ENCODE peak calls at places on chromosome 18, in ten cellular contexts. One of them, this sample, is unnamed.
A peak's percentile ranks its signal among the peaks of the same experiment; 100 is the strongest.

GRCh38 chr18:35376393-35376741 is 770 bp downstream of the ZNF396 start:
- DNase-seq in EH: no peak
- DNase-seq in activated T-cell treated with anti-CD3 and anti-CD28 coated beads, Interleukin-2, amount 50 U/mL, for 72 hours: peak; percentile 39
- DNase-seq in lung microvascular endothelial cell: peak; percentile 3
- DNase-seq in NCI-H1436 treated with DMSO at 0.1 percent for 48 hours: no peak
- DNase-seq in uterus: no peak
- DNase-seq in activated CD8-positive, alpha-beta memory T cell treated with anti-CD3 and anti-CD28 coated beads, Interleukin-2, amount 10 ng/mL, durations not matched to agents 7 days and 5 days: peak; percentile 56
- DNase-seq in stromal cell of bone marrow: no peak
- DNase-seq in activated CD4-positive, alpha-beta memory T cell treated with anti-CD3 and anti-CD28 coated beads for 36 hours: peak; percentile 45
- DNase-seq in GM20000: peak; percentile 70
- DNase-seq in this sample: no peak

GRCh38 chr18:74715865-74716712 is 118.4 kb downstream of the ZNF407 start:
- DNase-seq in activated CD4-positive, alpha-beta memory T cell treated with anti-CD3 and anti-CD28 coated beads for 36 hours: no peak
- DNase-seq in activated T-cell treated with anti-CD3 and anti-CD28 coated beads, Interleukin-2, amount 50 U/mL, for 72 hours: no peak
- DNase-seq in NCI-H1436 treated with DMSO at 0.1 percent for 48 hours: no peak
- DNase-seq in uterus: no peak
- DNase-seq in activated CD8-positive, alpha-beta memory T cell treated with anti-CD3 and anti-CD28 coated beads, Interleukin-2, amount 10 ng/mL, durations not matched to agents 7 days and 5 days: no peak
- DNase-seq in lung microvascular endothelial cell: no peak
- DNase-seq in stromal cell of bone marrow: no peak
- DNase-seq in EH: no peak
- DNase-seq in GM20000: no peak
- DNase-seq in this sample: no peak

GRCh38 chr18:23547306-23547705 is 39.0 kb downstream of the NPC1 start:
- DNase-seq in EH: no peak
- DNase-seq in NCI-H1436 treated with DMSO at 0.1 percent for 48 hours: no peak
- DNase-seq in lung microvascular endothelial cell: no peak
- DNase-seq in GM20000: no peak
- DNase-seq in activated T-cell treated with anti-CD3 and anti-CD28 coated beads, Interleukin-2, amount 50 U/mL, for 72 hours: no peak
- DNase-seq in uterus: no peak
- DNase-seq in stromal cell of bone marrow: no peak
- DNase-seq in activated CD8-positive, alpha-beta memory T cell treated with anti-CD3 and anti-CD28 coated beads, Interleukin-2, amount 10 ng/mL, durations not matched to agents 7 days and 5 days: no peak
- DNase-seq in activated CD4-positive, alpha-beta memory T cell treated with anti-CD3 and anti-CD28 coated beads for 36 hours: no peak
- DNase-seq in this sample: no peak

GRCh38 chr18:53698907-53699306 is 525.6 kb downstream of the MBD2 start:
- DNase-seq in EH: peak; percentile 37
- DNase-seq in lung microvascular endothelial cell: no peak
- DNase-seq in activated CD8-positive, alpha-beta memory T cell treated with anti-CD3 and anti-CD28 coated beads, Interleukin-2, amount 10 ng/mL, durations not matched to agents 7 days and 5 days: no peak
- DNase-seq in NCI-H1436 treated with DMSO at 0.1 percent for 48 hours: peak; percentile 25
- DNase-seq in uterus: no peak
- DNase-seq in activated CD4-positive, alpha-beta memory T cell treated with anti-CD3 and anti-CD28 coated beads for 36 hours: no peak
- DNase-seq in stromal cell of bone marrow: peak; percentile 24
- DNase-seq in GM20000: peak; percentile 23
- DNase-seq in activated T-cell treated with anti-CD3 and anti-CD28 coated beads, Interleukin-2, amount 50 U/mL, for 72 hours: peak; percentile 1
- DNase-seq in this sample: no peak

GRCh38 chr18:46447323-46447722 is 209.7 kb downstream of the LOXHD1 start:
- DNase-seq in EH: no peak
- DNase-seq in stromal cell of bone marrow: no peak
- DNase-seq in GM20000: no peak
- DNase-seq in activated CD4-positive, alpha-beta memory T cell treated with anti-CD3 and anti-CD28 coated beads for 36 hours: no peak
- DNase-seq in activated T-cell treated with anti-CD3 and anti-CD28 coated beads, Interleukin-2, amount 50 U/mL, for 72 hours: no peak
- DNase-seq in uterus: no peak
- DNase-seq in activated CD8-positive, alpha-beta memory T cell treated with anti-CD3 and anti-CD28 coated beads, Interleukin-2, amount 10 ng/mL, durations not matched to agents 7 days and 5 days: no peak
- DNase-seq in lung microvascular endothelial cell: no peak
- DNase-seq in NCI-H1436 treated with DMSO at 0.1 percent for 48 hours: no peak
- DNase-seq in this sample: no peak

GRCh38 chr18:62739911-62740310 is 24.6 kb downstream of the PHLPP1 start:
- DNase-seq in NCI-H1436 treated with DMSO at 0.1 percent for 48 hours: no peak
- DNase-seq in GM20000: no peak
- DNase-seq in activated CD8-positive, alpha-beta memory T cell treated with anti-CD3 and anti-CD28 coated beads, Interleukin-2, amount 10 ng/mL, durations not matched to agents 7 days and 5 days: no peak
- DNase-seq in activated CD4-positive, alpha-beta memory T cell treated with anti-CD3 and anti-CD28 coated beads for 36 hours: no peak
- DNase-seq in EH: no peak
- DNase-seq in uterus: no peak
- DNase-seq in lung microvascular endothelial cell: no peak
- DNase-seq in stromal cell of bone marrow: no peak
- DNase-seq in activated T-cell treated with anti-CD3 and anti-CD28 coated beads, Interleukin-2, amount 50 U/mL, for 72 hours: no peak
- DNase-seq in this sample: no peak

GRCh38 chr18:14970027-14970426 is 222.1 kb downstream of the ANKRD30B start:
- DNase-seq in NCI-H1436 treated with DMSO at 0.1 percent for 48 hours: no peak
- DNase-seq in uterus: no peak
- DNase-seq in lung microvascular endothelial cell: no peak
- DNase-seq in GM20000: no peak
- DNase-seq in stromal cell of bone marrow: peak; percentile 75
- DNase-seq in activated CD4-positive, alpha-beta memory T cell treated with anti-CD3 and anti-CD28 coated beads for 36 hours: no peak
- DNase-seq in activated CD8-positive, alpha-beta memory T cell treated with anti-CD3 and anti-CD28 coated beads, Interleukin-2, amount 10 ng/mL, durations not matched to agents 7 days and 5 days: no peak
- DNase-seq in EH: no peak
- DNase-seq in activated T-cell treated with anti-CD3 and anti-CD28 coated beads, Interleukin-2, amount 50 U/mL, for 72 hours: no peak
- DNase-seq in this sample: no peak

GRCh38 chr18:54608008-54608642 is 17.1 kb downstream of the DYNAP start:
- DNase-seq in lung microvascular endothelial cell: no peak
- DNase-seq in NCI-H1436 treated with DMSO at 0.1 percent for 48 hours: no peak
- DNase-seq in stromal cell of bone marrow: peak; percentile 18
- DNase-seq in EH: peak; percentile 20
- DNase-seq in GM20000: no peak
- DNase-seq in activated CD4-positive, alpha-beta memory T cell treated with anti-CD3 and anti-CD28 coated beads for 36 hours: no peak
- DNase-seq in uterus: no peak
- DNase-seq in activated CD8-positive, alpha-beta memory T cell treated with anti-CD3 and anti-CD28 coated beads, Interleukin-2, amount 10 ng/mL, durations not matched to agents 7 days and 5 days: no peak
- DNase-seq in activated T-cell treated with anti-CD3 and anti-CD28 coated beads, Interleukin-2, amount 50 U/mL, for 72 hours: no peak
- DNase-seq in this sample: no peak

GRCh38 chr18:34483198-34483597 is 226.9 kb upstream of the DTNA start:
- DNase-seq in activated T-cell treated with anti-CD3 and anti-CD28 coated beads, Interleukin-2, amount 50 U/mL, for 72 hours: no peak
- DNase-seq in stromal cell of bone marrow: no peak
- DNase-seq in NCI-H1436 treated with DMSO at 0.1 percent for 48 hours: no peak
- DNase-seq in GM20000: no peak
- DNase-seq in uterus: no peak
- DNase-seq in EH: no peak
- DNase-seq in activated CD8-positive, alpha-beta memory T cell treated with anti-CD3 and anti-CD28 coated beads, Interleukin-2, amount 10 ng/mL, durations not matched to agents 7 days and 5 days: no peak
- DNase-seq in lung microvascular endothelial cell: no peak
- DNase-seq in activated CD4-positive, alpha-beta memory T cell treated with anti-CD3 and anti-CD28 coated beads for 36 hours: no peak
- DNase-seq in this sample: no peak

GRCh38 chr18:63240541-63241316 is 78.8 kb downstream of the BCL2 start:
- DNase-seq in activated T-cell treated with anti-CD3 and anti-CD28 coated beads, Interleukin-2, amount 50 U/mL, for 72 hours: no peak
- DNase-seq in lung microvascular endothelial cell: no peak
- DNase-seq in EH: no peak
- DNase-seq in NCI-H1436 treated with DMSO at 0.1 percent for 48 hours: no peak
- DNase-seq in stromal cell of bone marrow: no peak
- DNase-seq in uterus: no peak
- DNase-seq in GM20000: no peak
- DNase-seq in activated CD4-positive, alpha-beta memory T cell treated with anti-CD3 and anti-CD28 coated beads for 36 hours: no peak
- DNase-seq in activated CD8-positive, alpha-beta memory T cell treated with anti-CD3 and anti-CD28 coated beads, Interleukin-2, amount 10 ng/mL, durations not matched to agents 7 days and 5 days: no peak
- DNase-seq in this sample: no peak

GRCh38 chr18:44725300-44726096 is 44.8 kb downstream of the SETBP1 start:
- DNase-seq in lung microvascular endothelial cell: peak; percentile 83
- DNase-seq in stromal cell of bone marrow: peak; percentile 49
- DNase-seq in activated CD8-positive, alpha-beta memory T cell treated with anti-CD3 and anti-CD28 coated beads, Interleukin-2, amount 10 ng/mL, durations not matched to agents 7 days and 5 days: peak; percentile 87
- DNase-seq in EH: peak; percentile 77
- DNase-seq in NCI-H1436 treated with DMSO at 0.1 percent for 48 hours: no peak
- DNase-seq in uterus: peak; percentile 46
- DNase-seq in GM20000: peak; percentile 56
- DNase-seq in activated CD4-positive, alpha-beta memory T cell treated with anti-CD3 and anti-CD28 coated beads for 36 hours: peak; percentile 83
- DNase-seq in activated T-cell treated with anti-CD3 and anti-CD28 coated beads, Interleukin-2, amount 50 U/mL, for 72 hours: peak; percentile 75
- DNase-seq in this sample: peak; percentile 75

GRCh38 chr18:41073372-41073954 is 881.6 kb upstream of the PIK3C3 start:
- DNase-seq in activated CD4-positive, alpha-beta memory T cell treated with anti-CD3 and anti-CD28 coated beads for 36 hours: no peak
- DNase-seq in lung microvascular endothelial cell: no peak
- DNase-seq in EH: peak; percentile 90
- DNase-seq in activated CD8-positive, alpha-beta memory T cell treated with anti-CD3 and anti-CD28 coated beads, Interleukin-2, amount 10 ng/mL, durations not matched to agents 7 days and 5 days: no peak
- DNase-seq in uterus: no peak
- DNase-seq in stromal cell of bone marrow: peak; percentile 40
- DNase-seq in GM20000: no peak
- DNase-seq in activated T-cell treated with anti-CD3 and anti-CD28 coated beads, Interleukin-2, amount 50 U/mL, for 72 hours: no peak
- DNase-seq in NCI-H1436 treated with DMSO at 0.1 percent for 48 hours: no peak
- DNase-seq in this sample: no peak

GRCh38 chr18:6118080-6118479 is 222.8 kb upstream of the TMEM200C start:
- DNase-seq in uterus: no peak
- DNase-seq in activated CD4-positive, alpha-beta memory T cell treated with anti-CD3 and anti-CD28 coated beads for 36 hours: no peak
- DNase-seq in GM20000: no peak
- DNase-seq in NCI-H1436 treated with DMSO at 0.1 percent for 48 hours: no peak
- DNase-seq in EH: no peak
- DNase-seq in activated T-cell treated with anti-CD3 and anti-CD28 coated beads, Interleukin-2, amount 50 U/mL, for 72 hours: no peak
- DNase-seq in stromal cell of bone marrow: no peak
- DNase-seq in lung microvascular endothelial cell: no peak
- DNase-seq in activated CD8-positive, alpha-beta memory T cell treated with anti-CD3 and anti-CD28 coated beads, Interleukin-2, amount 10 ng/mL, durations not matched to agents 7 days and 5 days: no peak
- DNase-seq in this sample: no peak

GRCh38 chr18:57434536-57435494 is at the start of gene ONECUT2:
- DNase-seq in EH: peak; percentile 90
- DNase-seq in uterus: peak; percentile 86
- DNase-seq in stromal cell of bone marrow: peak; percentile 73
- DNase-seq in activated CD4-positive, alpha-beta memory T cell treated with anti-CD3 and anti-CD28 coated beads for 36 hours: peak; percentile 83
- DNase-seq in lung microvascular endothelial cell: peak; percentile 94
- DNase-seq in GM20000: peak; percentile 84
- DNase-seq in activated CD8-positive, alpha-beta memory T cell treated with anti-CD3 and anti-CD28 coated beads, Interleukin-2, amount 10 ng/mL, durations not matched to agents 7 days and 5 days: peak; percentile 64
- DNase-seq in activated T-cell treated with anti-CD3 and anti-CD28 coated beads, Interleukin-2, amount 50 U/mL, for 72 hours: peak; percentile 86
- DNase-seq in NCI-H1436 treated with DMSO at 0.1 percent for 48 hours: peak; percentile 84
- DNase-seq in this sample: peak; percentile 84

GRCh38 chr18:72859088-72859487 is 8.7 kb downstream of the NETO1 start:
- DNase-seq in EH: no peak
- DNase-seq in NCI-H1436 treated with DMSO at 0.1 percent for 48 hours: no peak
- DNase-seq in stromal cell of bone marrow: no peak
- DNase-seq in activated CD4-positive, alpha-beta memory T cell treated with anti-CD3 and anti-CD28 coated beads for 36 hours: no peak
- DNase-seq in lung microvascular endothelial cell: no peak
- DNase-seq in activated CD8-positive, alpha-beta memory T cell treated with anti-CD3 and anti-CD28 coated beads, Interleukin-2, amount 10 ng/mL, durations not matched to agents 7 days and 5 days: no peak
- DNase-seq in uterus: no peak
- DNase-seq in activated T-cell treated with anti-CD3 and anti-CD28 coated beads, Interleukin-2, amount 50 U/mL, for 72 hours: no peak
- DNase-seq in GM20000: no peak
- DNase-seq in this sample: no peak

GRCh38 chr18:22432672-22433137 is 15.0 kb upstream of the CTAGE1 start:
- DNase-seq in lung microvascular endothelial cell: peak; percentile 10
- DNase-seq in activated T-cell treated with anti-CD3 and anti-CD28 coated beads, Interleukin-2, amount 50 U/mL, for 72 hours: no peak
- DNase-seq in activated CD8-positive, alpha-beta memory T cell treated with anti-CD3 and anti-CD28 coated beads, Interleukin-2, amount 10 ng/mL, durations not matched to agents 7 days and 5 days: no peak
- DNase-seq in activated CD4-positive, alpha-beta memory T cell treated with anti-CD3 and anti-CD28 coated beads for 36 hours: no peak
- DNase-seq in uterus: peak; percentile 81
- DNase-seq in NCI-H1436 treated with DMSO at 0.1 percent for 48 hours: no peak
- DNase-seq in stromal cell of bone marrow: peak; percentile 85
- DNase-seq in GM20000: no peak
- DNase-seq in EH: peak; percentile 94
- DNase-seq in this sample: peak; percentile 80

GRCh38 chr18:13720123-13720522 is 6.2 kb downstream of the FAM210A start:
- DNase-seq in activated CD4-positive, alpha-beta memory T cell treated with anti-CD3 and anti-CD28 coated beads for 36 hours: no peak
- DNase-seq in activated T-cell treated with anti-CD3 and anti-CD28 coated beads, Interleukin-2, amount 50 U/mL, for 72 hours: no peak
- DNase-seq in stromal cell of bone marrow: no peak
- DNase-seq in activated CD8-positive, alpha-beta memory T cell treated with anti-CD3 and anti-CD28 coated beads, Interleukin-2, amount 10 ng/mL, durations not matched to agents 7 days and 5 days: no peak
- DNase-seq in NCI-H1436 treated with DMSO at 0.1 percent for 48 hours: no peak
- DNase-seq in lung microvascular endothelial cell: no peak
- DNase-seq in uterus: no peak
- DNase-seq in EH: no peak
- DNase-seq in GM20000: no peak
- DNase-seq in this sample: no peak

GRCh38 chr18:24656571-24656971 is 196.1 kb downstream of the HRH4 start:
- DNase-seq in EH: peak; percentile 23
- DNase-seq in activated CD4-positive, alpha-beta memory T cell treated with anti-CD3 and anti-CD28 coated beads for 36 hours: no peak
- DNase-seq in NCI-H1436 treated with DMSO at 0.1 percent for 48 hours: peak; percentile 67
- DNase-seq in lung microvascular endothelial cell: no peak
- DNase-seq in uterus: no peak
- DNase-seq in activated T-cell treated with anti-CD3 and anti-CD28 coated beads, Interleukin-2, amount 50 U/mL, for 72 hours: no peak
- DNase-seq in GM20000: no peak
- DNase-seq in stromal cell of bone marrow: peak; percentile 18
- DNase-seq in activated CD8-positive, alpha-beta memory T cell treated with anti-CD3 and anti-CD28 coated beads, Interleukin-2, amount 10 ng/mL, durations not matched to agents 7 days and 5 days: no peak
- DNase-seq in this sample: no peak

GRCh38 chr18:46190667-46191066 is 86.5 kb downstream of the HAUS1 start:
- DNase-seq in uterus: no peak
- DNase-seq in lung microvascular endothelial cell: no peak
- DNase-seq in activated T-cell treated with anti-CD3 and anti-CD28 coated beads, Interleukin-2, amount 50 U/mL, for 72 hours: no peak
- DNase-seq in GM20000: no peak
- DNase-seq in activated CD8-positive, alpha-beta memory T cell treated with anti-CD3 and anti-CD28 coated beads, Interleukin-2, amount 10 ng/mL, durations not matched to agents 7 days and 5 days: no peak
- DNase-seq in activated CD4-positive, alpha-beta memory T cell treated with anti-CD3 and anti-CD28 coated beads for 36 hours: no peak
- DNase-seq in stromal cell of bone marrow: no peak
- DNase-seq in EH: no peak
- DNase-seq in NCI-H1436 treated with DMSO at 0.1 percent for 48 hours: no peak
- DNase-seq in this sample: no peak

GRCh38 chr18:421236-422155 is 79.0 kb downstream of the COLEC12 start:
- DNase-seq in activated T-cell treated with anti-CD3 and anti-CD28 coated beads, Interleukin-2, amount 50 U/mL, for 72 hours: no peak
- DNase-seq in activated CD4-positive, alpha-beta memory T cell treated with anti-CD3 and anti-CD28 coated beads for 36 hours: no peak
- DNase-seq in uterus: no peak
- DNase-seq in GM20000: no peak
- DNase-seq in stromal cell of bone marrow: no peak
- DNase-seq in lung microvascular endothelial cell: no peak
- DNase-seq in activated CD8-positive, alpha-beta memory T cell treated with anti-CD3 and anti-CD28 coated beads, Interleukin-2, amount 10 ng/mL, durations not matched to agents 7 days and 5 days: no peak
- DNase-seq in EH: peak; percentile 80
- DNase-seq in NCI-H1436 treated with DMSO at 0.1 percent for 48 hours: no peak
- DNase-seq in this sample: no peak

GRCh38 chr18:79484661-79485621 is 89.2 kb downstream of the NFATC1 start:
- DNase-seq in lung microvascular endothelial cell: peak; percentile 86
- DNase-seq in GM20000: no peak
- DNase-seq in activated T-cell treated with anti-CD3 and anti-CD28 coated beads, Interleukin-2, amount 50 U/mL, for 72 hours: no peak
- DNase-seq in EH: peak; percentile 98
- DNase-seq in NCI-H1436 treated with DMSO at 0.1 percent for 48 hours: no peak
- DNase-seq in stromal cell of bone marrow: peak; percentile 90
- DNase-seq in activated CD4-positive, alpha-beta memory T cell treated with anti-CD3 and anti-CD28 coated beads for 36 hours: no peak
- DNase-seq in uterus: no peak
- DNase-seq in activated CD8-positive, alpha-beta memory T cell treated with anti-CD3 and anti-CD28 coated beads, Interleukin-2, amount 10 ng/mL, durations not matched to agents 7 days and 5 days: no peak
- DNase-seq in this sample: no peak

GRCh38 chr18:11850821-11851155 is 425 bp upstream of the CHMP1B start:
- DNase-seq in lung microvascular endothelial cell: peak; percentile 85
- DNase-seq in NCI-H1436 treated with DMSO at 0.1 percent for 48 hours: no peak
- DNase-seq in activated CD8-positive, alpha-beta memory T cell treated with anti-CD3 and anti-CD28 coated beads, Interleukin-2, amount 10 ng/mL, durations not matched to agents 7 days and 5 days: no peak
- DNase-seq in activated T-cell treated with anti-CD3 and anti-CD28 coated beads, Interleukin-2, amount 50 U/mL, for 72 hours: no peak
- DNase-seq in stromal cell of bone marrow: peak; percentile 81
- DNase-seq in activated CD4-positive, alpha-beta memory T cell treated with anti-CD3 and anti-CD28 coated beads for 36 hours: no peak
- DNase-seq in uterus: no peak
- DNase-seq in EH: no peak
- DNase-seq in GM20000: no peak
- DNase-seq in this sample: no peak

GRCh38 chr18:76989647-76990190 is 142.9 kb downstream of the MBP start:
- DNase-seq in NCI-H1436 treated with DMSO at 0.1 percent for 48 hours: no peak
- DNase-seq in EH: no peak
- DNase-seq in GM20000: no peak
- DNase-seq in activated T-cell treated with anti-CD3 and anti-CD28 coated beads, Interleukin-2, amount 50 U/mL, for 72 hours: no peak
- DNase-seq in activated CD4-positive, alpha-beta memory T cell treated with anti-CD3 and anti-CD28 coated beads for 36 hours: no peak
- DNase-seq in lung microvascular endothelial cell: no peak
- DNase-seq in stromal cell of bone marrow: no peak
- DNase-seq in activated CD8-positive, alpha-beta memory T cell treated with anti-CD3 and anti-CD28 coated beads, Interleukin-2, amount 10 ng/mL, durations not matched to agents 7 days and 5 days: no peak
- DNase-seq in uterus: no peak
- DNase-seq in this sample: no peak

GRCh38 chr18:28073658-28074057 is 103.3 kb downstream of the CDH2 start:
- DNase-seq in GM20000: no peak
- DNase-seq in activated T-cell treated with anti-CD3 and anti-CD28 coated beads, Interleukin-2, amount 50 U/mL, for 72 hours: no peak
- DNase-seq in EH: no peak
- DNase-seq in lung microvascular endothelial cell: no peak
- DNase-seq in activated CD8-positive, alpha-beta memory T cell treated with anti-CD3 and anti-CD28 coated beads, Interleukin-2, amount 10 ng/mL, durations not matched to agents 7 days and 5 days: no peak
- DNase-seq in NCI-H1436 treated with DMSO at 0.1 percent for 48 hours: no peak
- DNase-seq in uterus: no peak
- DNase-seq in stromal cell of bone marrow: no peak
- DNase-seq in activated CD4-positive, alpha-beta memory T cell treated with anti-CD3 and anti-CD28 coated beads for 36 hours: no peak
- DNase-seq in this sample: no peak

GRCh38 chr18:54284967-54285785 is 15.9 kb downstream of the POLI start:
- DNase-seq in uterus: no peak
- DNase-seq in EH: peak; percentile 72
- DNase-seq in GM20000: peak; percentile 79
- DNase-seq in activated CD8-positive, alpha-beta memory T cell treated with anti-CD3 and anti-CD28 coated beads, Interleukin-2, amount 10 ng/mL, durations not matched to agents 7 days and 5 days: peak; percentile 92
- DNase-seq in activated CD4-positive, alpha-beta memory T cell treated with anti-CD3 and anti-CD28 coated beads for 36 hours: peak; percentile 92
- DNase-seq in stromal cell of bone marrow: peak; percentile 38
- DNase-seq in NCI-H1436 treated with DMSO at 0.1 percent for 48 hours: no peak
- DNase-seq in lung microvascular endothelial cell: no peak
- DNase-seq in activated T-cell treated with anti-CD3 and anti-CD28 coated beads, Interleukin-2, amount 50 U/mL, for 72 hours: peak; percentile 84
- DNase-seq in this sample: no peak

GRCh38 chr18:75198046-75198445 is 10.9 kb downstream of the PTGR3 start:
- DNase-seq in uterus: no peak
- DNase-seq in GM20000: no peak
- DNase-seq in stromal cell of bone marrow: no peak
- DNase-seq in NCI-H1436 treated with DMSO at 0.1 percent for 48 hours: no peak
- DNase-seq in EH: peak; percentile 78
- DNase-seq in activated T-cell treated with anti-CD3 and anti-CD28 coated beads, Interleukin-2, amount 50 U/mL, for 72 hours: no peak
- DNase-seq in activated CD4-positive, alpha-beta memory T cell treated with anti-CD3 and anti-CD28 coated beads for 36 hours: no peak
- DNase-seq in activated CD8-positive, alpha-beta memory T cell treated with anti-CD3 and anti-CD28 coated beads, Interleukin-2, amount 10 ng/mL, durations not matched to agents 7 days and 5 days: no peak
- DNase-seq in lung microvascular endothelial cell: no peak
- DNase-seq in this sample: no peak

GRCh38 chr18:845152-845819 is 33.2 kb upstream of the YES1 start:
- DNase-seq in EH: peak; percentile 87
- DNase-seq in activated T-cell treated with anti-CD3 and anti-CD28 coated beads, Interleukin-2, amount 50 U/mL, for 72 hours: no peak
- DNase-seq in activated CD8-positive, alpha-beta memory T cell treated with anti-CD3 and anti-CD28 coated beads, Interleukin-2, amount 10 ng/mL, durations not matched to agents 7 days and 5 days: no peak
- DNase-seq in stromal cell of bone marrow: peak; percentile 46
- DNase-seq in activated CD4-positive, alpha-beta memory T cell treated with anti-CD3 and anti-CD28 coated beads for 36 hours: no peak
- DNase-seq in lung microvascular endothelial cell: peak; percentile 92
- DNase-seq in NCI-H1436 treated with DMSO at 0.1 percent for 48 hours: no peak
- DNase-seq in uterus: no peak
- DNase-seq in GM20000: no peak
- DNase-seq in this sample: no peak

GRCh38 chr18:5178519-5178918 is 18.5 kb downstream of the AKAIN1 start:
- DNase-seq in stromal cell of bone marrow: no peak
- DNase-seq in NCI-H1436 treated with DMSO at 0.1 percent for 48 hours: no peak
- DNase-seq in uterus: no peak
- DNase-seq in activated CD8-positive, alpha-beta memory T cell treated with anti-CD3 and anti-CD28 coated beads, Interleukin-2, amount 10 ng/mL, durations not matched to agents 7 days and 5 days: no peak
- DNase-seq in lung microvascular endothelial cell: no peak
- DNase-seq in activated T-cell treated with anti-CD3 and anti-CD28 coated beads, Interleukin-2, amount 50 U/mL, for 72 hours: no peak
- DNase-seq in GM20000: no peak
- DNase-seq in EH: no peak
- DNase-seq in activated CD4-positive, alpha-beta memory T cell treated with anti-CD3 and anti-CD28 coated beads for 36 hours: no peak
- DNase-seq in this sample: no peak